ENCODE peak calls at places on chromosomes 11 and 22, in four cellular contexts. V, S, C and X are unnamed samples.

GRCh38 chr11:106872246-106872645 is 146.0 kb downstream of the GUCY1A2 start:
- DNase-seq in C (no peak), V (no peak), S (no peak), X (no peak)

GRCh38 chr11:128884703-128885338 is 6.3 kb upstream of the KCNJ5 start:
- DNase-seq in S (peak), C (peak), V (peak), X (peak)

GRCh38 chr11:35160248-35160820 is 21.4 kb downstream of the CD44 start:
- DNase-seq in S (no peak), C (no peak), V (peak), X (no peak)

GRCh38 chr11:105151936-105152554 is 12.5 kb upstream of the CARD18 start:
- DNase-seq in V (no peak), C (no peak), S (no peak), X (no peak)

GRCh38 chr22:49365191-49365837 is 462.4 kb downstream of the BRD1 start:
- DNase-seq in C (no peak), V (no peak), S (no peak), X (no peak)

GRCh38 chr22:21624120-21624879 is 5.5 kb downstream of the YDJC start:
- DNase-seq in V (peak), S (no peak), C (peak), X (peak)

GRCh38 chr11:1751521-1751921 is 1.1 kb upstream of the IFITM10 start:
- DNase-seq in V (no peak), C (no peak), S (no peak), X (no peak)

GRCh38 chr11:126311464-126312291 is 7.8 kb downstream of the DCPS start:
- DNase-seq in V (peak), C (no peak), S (no peak), X (peak)

GRCh38 chr11:125224391-125225015 is 60.0 kb downstream of the PKNOX2 start:
- DNase-seq in C (peak), V (no peak), S (no peak), X (no peak)

GRCh38 chr11:46554205-46555162 is 39.3 kb downstream of the AMBRA1 start:
- DNase-seq in S (no peak), C (peak), V (no peak), X (no peak)

GRCh38 chr11:79173615-79174014 is 267.2 kb downstream of the TENM4 start:
- DNase-seq in C (no peak), V (no peak), S (no peak), X (no peak)

GRCh38 chr11:1257916-1258315 is 35.0 kb downstream of the MUC5B start:
- DNase-seq in S (no peak), V (no peak), C (no peak), X (no peak)

GRCh38 chr22:25362215-25362882 is 142.9 kb downstream of the CRYBB2 start:
- DNase-seq in V (peak), C (peak), S (no peak), X (peak)

GRCh38 chr11:133058501-133058900 is 473.8 kb downstream of the OPCML start:
- DNase-seq in V (no peak), C (no peak), S (no peak), X (no peak)

GRCh38 chr11:79794057-79794456 is 353.2 kb upstream of the TENM4 start:
- DNase-seq in V (no peak), S (no peak), C (no peak), X (no peak)

GRCh38 chr22:46068908-46069481 is 81.3 kb upstream of the PPARA start:
- DNase-seq in S (no peak), C (no peak), V (no peak), X (peak)

GRCh38 chr22:49576241-49577141 is 251.2 kb downstream of the BRD1 start:
- DNase-seq in V (no peak), S (no peak), C (no peak), X (peak)

GRCh38 chr11:77167111-77167626 is 39.1 kb downstream of the MYO7A start:
- DNase-seq in C (no peak), S (no peak), V (no peak), X (no peak)

GRCh38 chr11:68940651-68941323 is 37.1 kb downstream of the IGHMBP2 start:
- DNase-seq in V (no peak), C (no peak), S (no peak), X (no peak)

GRCh38 chr22:41021039-41021654 is 70.0 kb downstream of the RBX1 start:
- DNase-seq in S (no peak), V (no peak), C (peak), X (peak)

GRCh38 chr11:75757651-75758050 is 10.9 kb upstream of the DGAT2 start:
- DNase-seq in C (no peak), S (no peak), V (no peak), X (no peak)

GRCh38 chr11:118143661-118144185 is 8.9 kb downstream of the SCN4B start:
- DNase-seq in S (no peak), C (no peak), V (no peak), X (no peak)

GRCh38 chr22:35642305-35642741 is 5.9 kb upstream of the APOL6 start:
- DNase-seq in S (no peak), V (no peak), C (peak), X (peak)

GRCh38 chr11:28767574-28767973 is 659.4 kb downstream of the METTL15 start:
- DNase-seq in S (no peak), V (no peak), C (no peak), X (no peak)

GRCh38 chr11:74766905-74767304 is 18.3 kb downstream of the RNF169 start:
- DNase-seq in C (no peak), S (no peak), V (no peak), X (no peak)

GRCh38 chr11:117465236-117465997 is 137.8 kb downstream of the CEP164 start:
- DNase-seq in C (no peak), V (no peak), S (no peak), X (no peak)

GRCh38 chr11:67656278-67656922 is 5.9 kb upstream of the ACY3 start:
- DNase-seq in V (no peak), C (no peak), S (no peak), X (no peak)

GRCh38 chr22:50281957-50282356 is 11.8 kb upstream of the MAPK11 start:
- DNase-seq in S (no peak), V (no peak), C (no peak), X (no peak)

GRCh38 chr22:18156878-18157713 is 7.1 kb downstream of the USP18 start:
- DNase-seq in S (no peak), V (peak), C (peak), X (peak)

GRCh38 chr22:24133187-24133965 is 47.9 kb upstream of the SUSD2 start:
- DNase-seq in C (no peak), V (peak), S (no peak), X (no peak)

GRCh38 chr11:2316169-2316962 is 14.6 kb downstream of the TSPAN32 start:
- DNase-seq in V (no peak), S (no peak), C (no peak), X (no peak)

GRCh38 chr11:130719516-130719915 is 196.8 kb downstream of the SNX19 start:
- DNase-seq in V (no peak), S (no peak), C (no peak), X (no peak)

GRCh38 chr11:6570691-6571427 is 32.6 kb downstream of the RRP8 start:
- DNase-seq in C (no peak), S (no peak), V (no peak), X (no peak)

GRCh38 chr22:47698906-47699305 is 936.5 kb downstream of the TBC1D22A start:
- DNase-seq in V (no peak), C (no peak), S (no peak), X (no peak)

GRCh38 chr22:46471901-46472721 is 65.3 kb downstream of the CELSR1 start:
- DNase-seq in V (no peak), C (no peak), S (no peak), X (no peak)

GRCh38 chr11:34585870-34586654 is 34.8 kb upstream of the EHF start:
- DNase-seq in V (no peak), C (no peak), S (no peak), X (no peak)

GRCh38 chr11:31477528-31478255 is 31.7 kb downstream of the IMMP1L start:
- DNase-seq in S (no peak), V (no peak), C (no peak), X (no peak)

GRCh38 chr11:61295596-61295926 is 445 bp upstream of the VWCE start:
- DNase-seq in S (no peak), V (no peak), C (no peak), X (peak)

GRCh38 chr22:19287076-19287724 is 4.3 kb downstream of the CLTCL1 start:
- DNase-seq in C (peak), V (no peak), S (no peak), X (no peak)